ENCODE peak calls at places on chromosomes 2 and 18, in five cellular contexts. E is GM12891, B is retina, N is lower lobe of right lung, L is sciatic nerve. D is an unnamed sample.

GRCh38 chr2:203728321-203728720 is 21.9 kb downstream of the CD28 start:
- DNase-seq in E (no peak), B (no peak), N (no peak), L (no peak), D (no peak)

GRCh38 chr18:36212301-36212977 is 25.1 kb downstream of the MOCOS start:
- DNase-seq in E (no peak), B (no peak), N (no peak), L (no peak), D (no peak)

GRCh38 chr2:26591619-26592505 is 49.3 kb downstream of the CIB4 start:
- DNase-seq in E (no peak), B (no peak), N (no peak), L (peak), D (peak)

GRCh38 chr18:59219672-59220163 is at the start of gene GRP:
- DNase-seq in E (no peak), B (no peak), N (no peak), L (no peak), D (no peak)

GRCh38 chr2:160220545-160221009 is 20.5 kb upstream of the ITGB6 start:
- DNase-seq in E (no peak), B (no peak), N (no peak), L (no peak), D (no peak)

GRCh38 chr2:3737128-3737527 is 33.8 kb downstream of the DCDC2C start:
- DNase-seq in E (no peak), B (no peak), N (no peak), L (no peak), D (no peak)

GRCh38 chr2:27765621-27766286 is 5.8 kb upstream of the MRPL33 start:
- DNase-seq in E (no peak), B (peak), N (peak), L (peak), D (peak)

GRCh38 chr18:69845588-69846506 is 101.8 kb downstream of the CD226 start:
- DNase-seq in E (no peak), B (no peak), N (no peak), L (no peak), D (no peak)

GRCh38 chr18:62663731-62664336 is 51.5 kb upstream of the PHLPP1 start:
- DNase-seq in E (peak), B (no peak), N (no peak), L (no peak), D (no peak)

GRCh38 chr2:160719116-160719515 is 225.5 kb upstream of the RBMS1 start:
- DNase-seq in E (no peak), B (no peak), N (no peak), L (no peak), D (no peak)

GRCh38 chr18:35376393-35376741 is 770 bp downstream of the ZNF396 start:
- DNase-seq in E (peak), B (no peak), N (peak), L (no peak), D (peak)

GRCh38 chr18:52888014-52888413 is 548.0 kb downstream of the DCC start:
- DNase-seq in E (no peak), B (no peak), N (no peak), L (no peak), D (no peak)

GRCh38 chr2:64899081-64899865 is 89.9 kb upstream of the SLC1A4 start:
- DNase-seq in E (no peak), B (no peak), N (no peak), L (no peak), D (no peak)

GRCh38 chr18:11873670-11874340 is 22.6 kb downstream of the CHMP1B start:
- DNase-seq in E (no peak), B (no peak), N (no peak), L (no peak), D (no peak)

GRCh38 chr2:206970589-206971375 is 31.5 kb downstream of the CPO start:
- DNase-seq in E (no peak), B (no peak), N (no peak), L (no peak), D (no peak)

GRCh38 chr2:176115883-176116813 is at the start of gene HOXD10:
- DNase-seq in E (no peak), B (peak), N (no peak), L (no peak), D (no peak)

GRCh38 chr2:127027715-127028114 is 79.2 kb downstream of the BIN1 start:
- DNase-seq in E (no peak), B (no peak), N (no peak), L (no peak), D (no peak)

GRCh38 chr2:43005211-43005974 is 213.0 kb upstream of the HAAO start:
- DNase-seq in E (no peak), B (no peak), N (no peak), L (no peak), D (no peak)

GRCh38 chr2:102253753-102254150 is 57.6 kb upstream of the IL1RL1 start:
- DNase-seq in E (no peak), B (no peak), N (no peak), L (no peak), D (no peak)

GRCh38 chr2:25065768-25066167 is 23.9 kb downstream of the EFR3B start:
- DNase-seq in E (no peak), B (no peak), N (no peak), L (no peak), D (no peak)

GRCh38 chr2:238786792-238787490 is 60.9 kb upstream of the TWIST2 start:
- DNase-seq in E (no peak), B (no peak), N (no peak), L (no peak), D (no peak)

GRCh38 chr2:2757764-2758163 is 426.7 kb upstream of the MYT1L start:
- DNase-seq in E (peak), B (no peak), N (no peak), L (no peak), D (no peak)

GRCh38 chr18:10284571-10285282 is 169.7 kb upstream of the APCDD1 start:
- DNase-seq in E (no peak), B (no peak), N (no peak), L (no peak), D (no peak)

GRCh38 chr18:32289480-32290075 is 99.7 kb downstream of the MEP1B start:
- DNase-seq in E (peak), B (peak), N (no peak), L (no peak), D (no peak)

GRCh38 chr2:9471212-9471611 is 3.1 kb upstream of the IAH1 start:
- DNase-seq in E (no peak), B (no peak), N (no peak), L (no peak), D (no peak)

GRCh38 chr18:13216732-13217465 is 1.7 kb upstream of the LDLRAD4 start:
- DNase-seq in E (peak), B (peak), N (no peak), L (peak), D (peak)

GRCh38 chr2:102186676-102187190 is at the start of gene IL1RL2:
- DNase-seq in E (no peak), B (no peak), N (peak), L (no peak), D (no peak)

GRCh38 chr2:223306371-223306770 is 254.4 kb downstream of the KCNE4 start:
- DNase-seq in E (no peak), B (no peak), N (no peak), L (no peak), D (no peak)

D was measured in aorta.